ENCODE peak calls at places on chromosomes 5 and 9, in nine cellular contexts. One of them, this sample, is unnamed.

GRCh38 chr5:57650360-57651069 is 167.9 kb upstream of the ACTBL2 start:
- DNase-seq in skeletal muscle cell: peak; percentile 33
- DNase-seq in lower leg skin: no peak
- DNase-seq in fibroblast of pulmonary artery: peak; percentile 75
- DNase-seq in brain microvascular endothelial cell: peak; percentile 70
- DNase-seq in activated CD4-positive, alpha-beta T cell treated with anti-CD3 and anti-CD28 coated beads, Interleukin-2, amount 50 U/mL, for 1 hour: no peak
- DNase-seq in fibroblast of the aortic adventitia: peak; percentile 57
- DNase-seq in T1000: peak; percentile 7
- DNase-seq in stimulated activated CD4-positive, alpha-beta T cell treated with anti-CD3 and anti-CD28 coated beads, Interleukin-2, amount 100 ng/mL, for 48 hours: peak; percentile 6
- DNase-seq in this sample: no peak

GRCh38 chr5:76351577-76351976 is 51.5 kb upstream of the IQGAP2 start:
- DNase-seq in skeletal muscle cell: no peak
- DNase-seq in lower leg skin: no peak
- DNase-seq in fibroblast of pulmonary artery: no peak
- DNase-seq in brain microvascular endothelial cell: no peak
- DNase-seq in activated CD4-positive, alpha-beta T cell treated with anti-CD3 and anti-CD28 coated beads, Interleukin-2, amount 50 U/mL, for 1 hour: no peak
- DNase-seq in fibroblast of the aortic adventitia: no peak
- DNase-seq in T1000: no peak
- DNase-seq in stimulated activated CD4-positive, alpha-beta T cell treated with anti-CD3 and anti-CD28 coated beads, Interleukin-2, amount 100 ng/mL, for 48 hours: no peak
- DNase-seq in this sample: no peak

GRCh38 chr9:134959126-134959970 is 41.6 kb upstream of the FCN1 start:
- DNase-seq in skeletal muscle cell: no peak
- DNase-seq in lower leg skin: no peak
- DNase-seq in fibroblast of pulmonary artery: no peak
- DNase-seq in brain microvascular endothelial cell: no peak
- DNase-seq in activated CD4-positive, alpha-beta T cell treated with anti-CD3 and anti-CD28 coated beads, Interleukin-2, amount 50 U/mL, for 1 hour: no peak
- DNase-seq in fibroblast of the aortic adventitia: no peak
- DNase-seq in T1000: no peak
- DNase-seq in stimulated activated CD4-positive, alpha-beta T cell treated with anti-CD3 and anti-CD28 coated beads, Interleukin-2, amount 100 ng/mL, for 48 hours: no peak
- DNase-seq in this sample: peak; percentile 49

GRCh38 chr9:108779506-108779905 is 76.3 kb downstream of the ACTL7B start:
- DNase-seq in skeletal muscle cell: no peak
- DNase-seq in lower leg skin: no peak
- DNase-seq in fibroblast of pulmonary artery: no peak
- DNase-seq in brain microvascular endothelial cell: no peak
- DNase-seq in activated CD4-positive, alpha-beta T cell treated with anti-CD3 and anti-CD28 coated beads, Interleukin-2, amount 50 U/mL, for 1 hour: no peak
- DNase-seq in fibroblast of the aortic adventitia: no peak
- DNase-seq in T1000: no peak
- DNase-seq in stimulated activated CD4-positive, alpha-beta T cell treated with anti-CD3 and anti-CD28 coated beads, Interleukin-2, amount 100 ng/mL, for 48 hours: no peak
- DNase-seq in this sample: no peak

GRCh38 chr5:160029540-160030139 is 20.7 kb downstream of the TTC1 start:
- DNase-seq in skeletal muscle cell: no peak
- DNase-seq in lower leg skin: no peak
- DNase-seq in fibroblast of pulmonary artery: no peak
- DNase-seq in brain microvascular endothelial cell: no peak
- DNase-seq in activated CD4-positive, alpha-beta T cell treated with anti-CD3 and anti-CD28 coated beads, Interleukin-2, amount 50 U/mL, for 1 hour: no peak
- DNase-seq in fibroblast of the aortic adventitia: no peak
- DNase-seq in T1000: no peak
- DNase-seq in stimulated activated CD4-positive, alpha-beta T cell treated with anti-CD3 and anti-CD28 coated beads, Interleukin-2, amount 100 ng/mL, for 48 hours: no peak
- DNase-seq in this sample: no peak

GRCh38 chr5:109688999-109689739 is 558 bp upstream of the MAN2A1 start:
- DNase-seq in skeletal muscle cell: peak; percentile 60
- DNase-seq in lower leg skin: peak; percentile 71
- DNase-seq in fibroblast of pulmonary artery: peak; percentile 90
- DNase-seq in brain microvascular endothelial cell: peak; percentile 61
- DNase-seq in activated CD4-positive, alpha-beta T cell treated with anti-CD3 and anti-CD28 coated beads, Interleukin-2, amount 50 U/mL, for 1 hour: peak; percentile 70
- DNase-seq in fibroblast of the aortic adventitia: peak; percentile 79
- DNase-seq in T1000: peak; percentile 81
- DNase-seq in stimulated activated CD4-positive, alpha-beta T cell treated with anti-CD3 and anti-CD28 coated beads, Interleukin-2, amount 100 ng/mL, for 48 hours: peak; percentile 63
- DNase-seq in this sample: peak; percentile 92

GRCh38 chr5:173675287-173675996 is 59.0 kb upstream of the BOD1 start:
- DNase-seq in skeletal muscle cell: no peak
- DNase-seq in lower leg skin: no peak
- DNase-seq in fibroblast of pulmonary artery: no peak
- DNase-seq in brain microvascular endothelial cell: no peak
- DNase-seq in activated CD4-positive, alpha-beta T cell treated with anti-CD3 and anti-CD28 coated beads, Interleukin-2, amount 50 U/mL, for 1 hour: no peak
- DNase-seq in fibroblast of the aortic adventitia: no peak
- DNase-seq in T1000: no peak
- DNase-seq in stimulated activated CD4-positive, alpha-beta T cell treated with anti-CD3 and anti-CD28 coated beads, Interleukin-2, amount 100 ng/mL, for 48 hours: no peak
- DNase-seq in this sample: peak; percentile 30

GRCh38 chr9:133428579-133429215 is 6.5 kb downstream of the ADAMTS13 start:
- DNase-seq in skeletal muscle cell: no peak
- DNase-seq in lower leg skin: no peak
- DNase-seq in fibroblast of pulmonary artery: no peak
- DNase-seq in brain microvascular endothelial cell: no peak
- DNase-seq in activated CD4-positive, alpha-beta T cell treated with anti-CD3 and anti-CD28 coated beads, Interleukin-2, amount 50 U/mL, for 1 hour: no peak
- DNase-seq in fibroblast of the aortic adventitia: no peak
- DNase-seq in T1000: no peak
- DNase-seq in stimulated activated CD4-positive, alpha-beta T cell treated with anti-CD3 and anti-CD28 coated beads, Interleukin-2, amount 100 ng/mL, for 48 hours: no peak
- DNase-seq in this sample: no peak

GRCh38 chr9:124077915-124078572 is 66.5 kb downstream of the LHX2 start:
- DNase-seq in skeletal muscle cell: no peak
- DNase-seq in lower leg skin: no peak
- DNase-seq in fibroblast of pulmonary artery: peak; percentile 16
- DNase-seq in brain microvascular endothelial cell: no peak
- DNase-seq in activated CD4-positive, alpha-beta T cell treated with anti-CD3 and anti-CD28 coated beads, Interleukin-2, amount 50 U/mL, for 1 hour: no peak
- DNase-seq in fibroblast of the aortic adventitia: no peak
- DNase-seq in T1000: peak; percentile 33
- DNase-seq in stimulated activated CD4-positive, alpha-beta T cell treated with anti-CD3 and anti-CD28 coated beads, Interleukin-2, amount 100 ng/mL, for 48 hours: no peak
- DNase-seq in this sample: no peak

GRCh38 chr5:181223041-181223728 is at the start of gene TRIM41:
- DNase-seq in skeletal muscle cell: peak; percentile 98
- DNase-seq in lower leg skin: peak; percentile 98
- DNase-seq in fibroblast of pulmonary artery: peak; percentile 99
- DNase-seq in brain microvascular endothelial cell: peak; percentile 96
- DNase-seq in activated CD4-positive, alpha-beta T cell treated with anti-CD3 and anti-CD28 coated beads, Interleukin-2, amount 50 U/mL, for 1 hour: peak; percentile 96
- DNase-seq in fibroblast of the aortic adventitia: peak; percentile 98
- DNase-seq in T1000: no peak
- DNase-seq in stimulated activated CD4-positive, alpha-beta T cell treated with anti-CD3 and anti-CD28 coated beads, Interleukin-2, amount 100 ng/mL, for 48 hours: peak; percentile 93
- DNase-seq in this sample: peak; percentile 94

GRCh38 chr9:18857334-18857733 is 175.7 kb downstream of the SAXO1 start:
- DNase-seq in skeletal muscle cell: no peak
- DNase-seq in lower leg skin: no peak
- DNase-seq in fibroblast of pulmonary artery: no peak
- DNase-seq in brain microvascular endothelial cell: peak; percentile 7
- DNase-seq in activated CD4-positive, alpha-beta T cell treated with anti-CD3 and anti-CD28 coated beads, Interleukin-2, amount 50 U/mL, for 1 hour: no peak
- DNase-seq in fibroblast of the aortic adventitia: no peak
- DNase-seq in T1000: no peak
- DNase-seq in stimulated activated CD4-positive, alpha-beta T cell treated with anti-CD3 and anti-CD28 coated beads, Interleukin-2, amount 100 ng/mL, for 48 hours: no peak
- DNase-seq in this sample: no peak

GRCh38 chr5:69138796-69139195 is 28.2 kb upstream of the CCNB1 start:
- DNase-seq in skeletal muscle cell: no peak
- DNase-seq in lower leg skin: no peak
- DNase-seq in fibroblast of pulmonary artery: no peak
- DNase-seq in brain microvascular endothelial cell: no peak
- DNase-seq in activated CD4-positive, alpha-beta T cell treated with anti-CD3 and anti-CD28 coated beads, Interleukin-2, amount 50 U/mL, for 1 hour: no peak
- DNase-seq in fibroblast of the aortic adventitia: no peak
- DNase-seq in T1000: no peak
- DNase-seq in stimulated activated CD4-positive, alpha-beta T cell treated with anti-CD3 and anti-CD28 coated beads, Interleukin-2, amount 100 ng/mL, for 48 hours: no peak
- DNase-seq in this sample: no peak

GRCh38 chr9:82526629-82527028 is 536.3 kb downstream of the RASEF start:
- DNase-seq in skeletal muscle cell: no peak
- DNase-seq in lower leg skin: no peak
- DNase-seq in fibroblast of pulmonary artery: no peak
- DNase-seq in brain microvascular endothelial cell: no peak
- DNase-seq in activated CD4-positive, alpha-beta T cell treated with anti-CD3 and anti-CD28 coated beads, Interleukin-2, amount 50 U/mL, for 1 hour: no peak
- DNase-seq in fibroblast of the aortic adventitia: no peak
- DNase-seq in T1000: no peak
- DNase-seq in stimulated activated CD4-positive, alpha-beta T cell treated with anti-CD3 and anti-CD28 coated beads, Interleukin-2, amount 100 ng/mL, for 48 hours: no peak
- DNase-seq in this sample: no peak

GRCh38 chr5:126383755-126384154 is 39.5 kb upstream of the GRAMD2B start:
- DNase-seq in skeletal muscle cell: no peak
- DNase-seq in lower leg skin: no peak
- DNase-seq in fibroblast of pulmonary artery: no peak
- DNase-seq in brain microvascular endothelial cell: no peak
- DNase-seq in activated CD4-positive, alpha-beta T cell treated with anti-CD3 and anti-CD28 coated beads, Interleukin-2, amount 50 U/mL, for 1 hour: no peak
- DNase-seq in fibroblast of the aortic adventitia: no peak
- DNase-seq in T1000: no peak
- DNase-seq in stimulated activated CD4-positive, alpha-beta T cell treated with anti-CD3 and anti-CD28 coated beads, Interleukin-2, amount 100 ng/mL, for 48 hours: no peak
- DNase-seq in this sample: no peak

GRCh38 chr5:100794844-100795243 is 108.2 kb downstream of the ST8SIA4 start:
- DNase-seq in skeletal muscle cell: no peak
- DNase-seq in lower leg skin: no peak
- DNase-seq in fibroblast of pulmonary artery: no peak
- DNase-seq in brain microvascular endothelial cell: no peak
- DNase-seq in activated CD4-positive, alpha-beta T cell treated with anti-CD3 and anti-CD28 coated beads, Interleukin-2, amount 50 U/mL, for 1 hour: no peak
- DNase-seq in fibroblast of the aortic adventitia: no peak
- DNase-seq in T1000: no peak
- DNase-seq in stimulated activated CD4-positive, alpha-beta T cell treated with anti-CD3 and anti-CD28 coated beads, Interleukin-2, amount 100 ng/mL, for 48 hours: no peak
- DNase-seq in this sample: no peak

GRCh38 chr9:132575811-132576210 is 6.6 kb upstream of the BARHL1 start:
- DNase-seq in skeletal muscle cell: no peak
- DNase-seq in lower leg skin: no peak
- DNase-seq in fibroblast of pulmonary artery: no peak
- DNase-seq in brain microvascular endothelial cell: no peak
- DNase-seq in activated CD4-positive, alpha-beta T cell treated with anti-CD3 and anti-CD28 coated beads, Interleukin-2, amount 50 U/mL, for 1 hour: no peak
- DNase-seq in fibroblast of the aortic adventitia: no peak
- DNase-seq in T1000: no peak
- DNase-seq in stimulated activated CD4-positive, alpha-beta T cell treated with anti-CD3 and anti-CD28 coated beads, Interleukin-2, amount 100 ng/mL, for 48 hours: no peak
- DNase-seq in this sample: no peak

GRCh38 chr5:73213566-73213998 is 40.6 kb downstream of the TMEM174 start:
- DNase-seq in skeletal muscle cell: peak; percentile 76
- DNase-seq in lower leg skin: no peak
- DNase-seq in fibroblast of pulmonary artery: peak; percentile 69
- DNase-seq in brain microvascular endothelial cell: peak; percentile 70
- DNase-seq in activated CD4-positive, alpha-beta T cell treated with anti-CD3 and anti-CD28 coated beads, Interleukin-2, amount 50 U/mL, for 1 hour: no peak
- DNase-seq in fibroblast of the aortic adventitia: peak; percentile 82
- DNase-seq in T1000: no peak
- DNase-seq in stimulated activated CD4-positive, alpha-beta T cell treated with anti-CD3 and anti-CD28 coated beads, Interleukin-2, amount 100 ng/mL, for 48 hours: no peak
- DNase-seq in this sample: no peak